ENCODE peak calls at places on chromosomes 1 and 21, in nine cellular contexts. N, I, Z, U, T, B, G, X and V are unnamed samples.

GRCh38 chr1:44425327-44426082 is 20.4 kb downstream of the RNF220 start:
- DNase-seq in N (no peak), I (no peak), Z (no peak), U (no peak), T (no peak), B (no peak), G (no peak), X (no peak), V (no peak)

GRCh38 chr1:116195077-116195868 is 84.1 kb downstream of the MAB21L3 start:
- DNase-seq in N (no peak), I (no peak), Z (no peak), U (no peak), T (no peak), B (no peak), G (no peak), X (no peak), V (no peak)

GRCh38 chr1:76083189-76083588 is 8.6 kb downstream of the ST6GALNAC3 start:
- DNase-seq in N (no peak), I (no peak), Z (no peak), U (no peak), T (no peak), B (no peak), G (no peak), X (no peak), V (no peak)

GRCh38 chr1:204574016-204574855 is 58.0 kb downstream of the MDM4 start:
- DNase-seq in N (no peak), I (no peak), Z (no peak), U (no peak), T (no peak), B (peak), G (no peak), X (no peak), V (no peak)

GRCh38 chr1:109928591-109929111 is 18.0 kb downstream of the CSF1 start:
- DNase-seq in N (peak), I (no peak), Z (no peak), U (no peak), T (no peak), B (no peak), G (peak), X (peak), V (no peak)

GRCh38 chr1:204123376-204123775 is 28.5 kb downstream of the ETNK2 start:
- DNase-seq in N (no peak), I (no peak), Z (no peak), U (no peak), T (no peak), B (peak), G (no peak), X (no peak), V (no peak)

GRCh38 chr1:171743014-171743870 is 1.4 kb upstream of the VAMP4 start:
- DNase-seq in N (no peak), I (no peak), Z (no peak), U (no peak), T (peak), B (no peak), G (peak), X (no peak), V (no peak)

GRCh38 chr1:74771913-74772515 is 39.1 kb downstream of the TYW3 start:
- DNase-seq in N (no peak), I (no peak), Z (no peak), U (no peak), T (peak), B (peak), G (peak), X (no peak), V (peak)

GRCh38 chr1:99365121-99365520 is 100.8 kb downstream of the PLPPR4 start:
- DNase-seq in N (no peak), I (no peak), Z (no peak), U (no peak), T (no peak), B (no peak), G (no peak), X (no peak), V (no peak)

GRCh38 chr1:173294853-173295252 is 87.7 kb upstream of the TNFSF4 start:
- DNase-seq in N (no peak), I (no peak), Z (no peak), U (no peak), T (no peak), B (no peak), G (no peak), X (no peak), V (no peak)

GRCh38 chr1:33972676-33973395 is 109.0 kb downstream of the HMGB4 start:
- DNase-seq in N (no peak), I (no peak), Z (peak), U (no peak), T (no peak), B (no peak), G (no peak), X (no peak), V (no peak)

GRCh38 chr21:36803051-36803709 is 104.3 kb downstream of the SIM2 start:
- DNase-seq in N (no peak), I (no peak), Z (no peak), U (no peak), T (no peak), B (no peak), G (no peak), X (no peak), V (no peak)

GRCh38 chr1:103514920-103515503 is 10.5 kb upstream of the RNPC3 start:
- DNase-seq in N (no peak), I (no peak), Z (no peak), U (no peak), T (peak), B (peak), G (peak), X (no peak), V (peak)

GRCh38 chr1:231039161-231040018 is 664 bp downstream of the FAM89A start:
- DNase-seq in N (peak), I (peak), Z (no peak), U (peak), T (peak), B (peak), G (no peak), X (peak), V (no peak)

GRCh38 chr1:229940689-229941088 is 126.3 kb upstream of the GALNT2 start:
- DNase-seq in N (no peak), I (no peak), Z (no peak), U (no peak), T (no peak), B (no peak), G (no peak), X (no peak), V (no peak)

GRCh38 chr1:35220976-35221375 is 28.0 kb upstream of the SFPQ start:
- DNase-seq in N (no peak), I (no peak), Z (no peak), U (no peak), T (peak), B (peak), G (no peak), X (no peak), V (peak)

GRCh38 chr21:32253215-32253641 is 25.6 kb downstream of the MIS18A start:
- DNase-seq in N (peak), I (no peak), Z (no peak), U (no peak), T (no peak), B (no peak), G (no peak), X (peak), V (no peak)

GRCh38 chr1:235326719-235327558 is 1.0 kb downstream of the ARID4B start:
- DNase-seq in N (peak), I (peak), Z (peak), U (peak), T (peak), B (peak), G (peak), X (peak), V (peak)

GRCh38 chr1:219277304-219277840 is 103.7 kb downstream of the LYPLAL1 start:
- DNase-seq in N (no peak), I (no peak), Z (no peak), U (no peak), T (no peak), B (no peak), G (no peak), X (no peak), V (no peak)

GRCh38 chr1:153790282-153790995 is 15.2 kb downstream of the SLC27A3 start:
- DNase-seq in N (peak), I (no peak), Z (peak), U (peak), T (no peak), B (peak), G (peak), X (peak), V (no peak)

GRCh38 chr1:169488157-169488556 is 2.4 kb upstream of the SLC19A2 start:
- DNase-seq in N (no peak), I (no peak), Z (no peak), U (no peak), T (no peak), B (no peak), G (no peak), X (no peak), V (no peak)

GRCh38 chr1:221696045-221696444 is 45.8 kb downstream of the DUSP10 start:
- DNase-seq in N (no peak), I (no peak), Z (no peak), U (no peak), T (no peak), B (no peak), G (no peak), X (no peak), V (no peak)

GRCh38 chr1:196651637-196652215 is at the start of gene CFH:
- DNase-seq in N (no peak), I (no peak), Z (no peak), U (no peak), T (peak), B (no peak), G (peak), X (no peak), V (no peak)

GRCh38 chr1:3821004-3821933 is 25.0 kb upstream of the LRRC47 start:
- DNase-seq in N (no peak), I (peak), Z (no peak), U (no peak), T (no peak), B (no peak), G (no peak), X (peak), V (no peak)

GRCh38 chr1:236168716-236169429 is 26.5 kb downstream of the GPR137B start:
- DNase-seq in N (peak), I (peak), Z (peak), U (no peak), T (no peak), B (peak), G (peak), X (peak), V (no peak)

GRCh38 chr21:39676054-39676771 is 63.5 kb downstream of the B3GALT5 start:
- DNase-seq in N (no peak), I (no peak), Z (no peak), U (no peak), T (no peak), B (peak), G (no peak), X (no peak), V (peak)

GRCh38 chr1:13702425-13703127 is 2.6 kb downstream of the PRDM2 start:
- DNase-seq in N (no peak), I (no peak), Z (no peak), U (no peak), T (peak), B (peak), G (no peak), X (no peak), V (no peak)

GRCh38 chr1:11383553-11384169 is 95.3 kb upstream of the DISP3 start:
- DNase-seq in N (no peak), I (no peak), Z (no peak), U (no peak), T (no peak), B (peak), G (no peak), X (no peak), V (peak)

GRCh38 chr1:245086389-245086969 is 68.3 kb upstream of the KIF26B start:
- DNase-seq in N (no peak), I (no peak), Z (no peak), U (no peak), T (no peak), B (no peak), G (no peak), X (no peak), V (no peak)

GRCh38 chr1:193068013-193068412 is 8.6 kb downstream of the RO60 start:
- DNase-seq in N (no peak), I (no peak), Z (no peak), U (no peak), T (no peak), B (peak), G (no peak), X (no peak), V (no peak)

GRCh38 chr1:38015978-38016640 is 3.6 kb downstream of the UTP11 start:
- DNase-seq in N (no peak), I (peak), Z (no peak), U (peak), T (no peak), B (no peak), G (no peak), X (peak), V (no peak)

GRCh38 chr1:115911298-115911697 is 65.0 kb upstream of the SLC22A15 start:
- DNase-seq in N (no peak), I (no peak), Z (no peak), U (no peak), T (no peak), B (no peak), G (no peak), X (no peak), V (no peak)

GRCh38 chr1:162117039-162117816 is 47.7 kb downstream of the NOS1AP start:
- DNase-seq in N (no peak), I (no peak), Z (no peak), U (no peak), T (no peak), B (no peak), G (no peak), X (no peak), V (no peak)

GRCh38 chr1:245458761-245459174 is 304.0 kb downstream of the KIF26B start:
- DNase-seq in N (no peak), I (no peak), Z (no peak), U (no peak), T (no peak), B (no peak), G (no peak), X (no peak), V (no peak)

GRCh38 chr1:51945591-51945990 is 44.9 kb downstream of the RAB3B start:
- DNase-seq in N (no peak), I (no peak), Z (no peak), U (no peak), T (no peak), B (no peak), G (no peak), X (no peak), V (no peak)

GRCh38 chr1:47870946-47871750 is 126.0 kb downstream of the TRABD2B start:
- DNase-seq in N (no peak), I (no peak), Z (no peak), U (no peak), T (no peak), B (no peak), G (no peak), X (no peak), V (no peak)

GRCh38 chr1:9726905-9727595 is 75.5 kb downstream of the PIK3CD start:
- DNase-seq in N (no peak), I (no peak), Z (no peak), U (no peak), T (no peak), B (peak), G (no peak), X (peak), V (no peak)

DNA sequence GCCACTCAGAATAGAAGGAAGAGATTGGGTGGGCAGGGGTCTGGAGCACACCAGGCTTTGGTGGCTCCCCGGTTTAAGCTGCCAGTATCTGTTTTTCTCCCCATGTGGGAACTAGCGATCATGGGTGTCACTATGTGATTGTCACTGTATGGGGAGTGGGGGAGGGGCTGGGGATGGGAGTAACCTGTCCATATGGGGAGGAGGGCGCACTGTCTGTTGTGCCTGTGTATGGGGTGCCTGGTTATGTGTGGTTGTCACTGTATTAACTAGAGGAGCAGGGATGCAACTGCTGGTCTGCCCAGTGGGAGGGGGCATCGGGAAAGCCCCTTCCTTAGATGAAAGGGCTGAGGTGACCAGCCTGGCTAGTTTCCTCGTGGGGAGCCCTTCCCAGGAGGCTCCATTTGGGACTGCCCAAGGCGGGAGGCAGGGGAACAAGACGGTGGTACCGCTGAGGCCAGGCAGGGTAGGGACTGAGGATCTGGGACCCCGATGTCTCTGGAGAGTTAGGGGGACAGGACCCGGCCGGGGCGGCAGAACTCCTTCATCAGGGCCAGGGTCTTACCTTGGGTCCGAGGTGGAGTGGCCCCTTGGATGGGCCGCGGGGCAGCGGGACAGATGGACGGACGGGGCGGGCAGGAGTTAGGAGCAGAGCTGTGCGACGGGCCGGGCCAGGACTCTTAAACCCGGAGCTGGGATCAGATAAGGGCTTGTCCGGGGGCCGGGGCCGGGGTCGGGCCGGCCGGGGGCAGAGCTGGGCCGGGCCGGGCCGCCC is at the start of gene KCNJ10:
- DNase-seq in N (no peak), I (no peak), Z (no peak), U (no peak), T (no peak), B (no peak), G (no peak), X (peak), V (no peak)
- H3K4me3 ChIP-seq in N (peak), I (peak), Z (peak), U (peak), T (peak), B (peak), G (peak), X (peak), V (peak)

GRCh38 chr1:1893291-1893985 is 2.6 kb upstream of the GNB1 start:
- DNase-seq in N (no peak), I (no peak), Z (no peak), U (no peak), T (no peak), B (no peak), G (no peak), X (no peak), V (no peak)

GRCh38 chr1:1893997-1894353 is 3.1 kb upstream of the GNB1 start:
- DNase-seq in N (no peak), I (no peak), Z (no peak), U (no peak), T (no peak), B (no peak), G (no peak), X (no peak), V (no peak)

GRCh38 chr1:1895456-1896333 is 4.8 kb upstream of the GNB1 start:
- DNase-seq in N (no peak), I (no peak), Z (no peak), U (no peak), T (no peak), B (no peak), G (no peak), X (no peak), V (no peak)

GRCh38 chr1:1895050-1895398 is 4.1 kb upstream of the GNB1 start:
- DNase-seq in N (no peak), I (no peak), Z (no peak), U (no peak), T (no peak), B (no peak), G (no peak), X (no peak), V (no peak)

DNA sequence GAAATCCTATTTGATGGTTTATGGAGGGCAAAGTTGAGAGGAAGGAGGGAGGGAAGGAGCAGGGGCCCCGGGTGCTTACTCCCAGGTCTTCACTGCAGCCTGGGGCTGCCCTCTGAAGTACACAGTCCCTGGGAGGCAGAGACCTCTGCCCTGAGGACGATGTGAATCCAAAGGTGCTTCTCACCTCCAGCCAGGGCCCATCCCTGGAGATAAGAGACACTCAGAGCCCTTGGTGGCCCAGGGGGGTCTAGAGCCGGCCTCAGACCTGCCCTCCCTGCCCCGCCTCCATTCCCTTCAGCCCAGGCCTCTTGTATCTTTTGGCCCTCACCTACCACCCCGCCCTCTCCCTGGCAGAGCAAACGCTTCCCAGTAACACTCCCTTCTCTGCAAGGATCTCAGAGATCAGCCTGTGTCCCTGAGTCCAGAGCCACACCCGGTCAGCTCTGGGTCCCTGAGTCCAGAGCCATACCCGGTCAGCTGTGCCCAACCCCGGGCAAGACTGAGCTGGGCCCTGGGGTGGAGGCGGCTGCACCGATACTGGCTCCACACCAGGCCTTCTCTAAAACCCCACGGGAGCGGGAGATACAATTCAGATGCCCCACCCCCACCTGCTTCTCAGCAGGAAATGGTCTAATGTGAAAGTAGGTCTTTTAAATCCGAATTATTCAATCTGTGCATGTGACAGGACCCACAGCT is 3.6 kb upstream of the GNB1 start:
- DNase-seq in N (no peak), I (peak), Z (no peak), U (no peak), T (no peak), B (no peak), G (no peak), X (peak), V (no peak)
- H3K4me3 ChIP-seq in N (no peak), I (no peak), Z (no peak), U (no peak), T (no peak), B (no peak), G (no peak), X (no peak), V (no peak)

GRCh38 chr1:209783338-209783737 is 1.0 kb downstream of the C1orf74 start:
- DNase-seq in N (no peak), I (no peak), Z (no peak), U (no peak), T (no peak), B (no peak), G (no peak), X (no peak), V (no peak)
- H3K4me3 ChIP-seq in N (no peak), I (peak), Z (peak), U (no peak), T (no peak), B (peak), G (no peak), X (no peak), V (peak)

GRCh38 chr21:35344582-35344981 is 295.5 kb upstream of the RUNX1 start:
- DNase-seq in N (no peak), I (no peak), Z (no peak), U (no peak), T (no peak), B (no peak), G (no peak), X (no peak), V (no peak)

GRCh38 chr21:35343046-35343816 is 294.1 kb upstream of the RUNX1 start:
- DNase-seq in N (no peak), I (no peak), Z (no peak), U (no peak), T (peak), B (peak), G (no peak), X (no peak), V (peak)

GRCh38 chr21:35338881-35339632 is 290.0 kb upstream of the RUNX1 start:
- DNase-seq in N (no peak), I (no peak), Z (no peak), U (no peak), T (no peak), B (no peak), G (no peak), X (no peak), V (no peak)

GRCh38 chr21:35340273-35340672 is 291.2 kb upstream of the RUNX1 start:
- DNase-seq in N (no peak), I (no peak), Z (no peak), U (no peak), T (no peak), B (no peak), G (no peak), X (no peak), V (no peak)

GRCh38 chr21:35342440-35342839 is 293.3 kb upstream of the RUNX1 start:
- DNase-seq in N (no peak), I (no peak), Z (no peak), U (no peak), T (no peak), B (peak), G (no peak), X (no peak), V (no peak)
- H3K4me3 ChIP-seq in N (no peak), I (no peak), Z (no peak), U (no peak), T (peak), B (no peak), G (no peak), X (no peak), V (no peak)